ENCODE peak calls at places on chromosomes 1 and 21, in ten cellular contexts. One of them, this sample, is unnamed.

GRCh38 chr1:40311692-40312091 is 5.4 kb downstream of the COL9A2 start:
- DNase-seq in fibroblast of mammary gland: no peak
- DNase-seq in Karpas-422: peak; percentile 35
- DNase-seq in upper lobe of left lung: no peak
- DNase-seq in left ventricle myocardium inferior: no peak
- DNase-seq in astrocyte of the spinal cord: no peak
- DNase-seq in MM.1S: no peak
- DNase-seq in aorta: no peak
- DNase-seq in HFF-Myc: no peak
- DNase-seq in K562: no peak
- DNase-seq in this sample: no peak

GRCh38 chr1:31082385-31082784 is 16.9 kb upstream of the PUM1 start:
- DNase-seq in Karpas-422: no peak
- DNase-seq in aorta: peak; percentile 10
- DNase-seq in HFF-Myc: no peak
- DNase-seq in upper lobe of left lung: no peak
- DNase-seq in left ventricle myocardium inferior: no peak
- DNase-seq in fibroblast of mammary gland: no peak
- DNase-seq in MM.1S: no peak
- DNase-seq in K562: no peak
- DNase-seq in astrocyte of the spinal cord: no peak
- DNase-seq in this sample: no peak

GRCh38 chr1:246450485-246451251 is 56.4 kb downstream of the SMYD3 start:
- DNase-seq in Karpas-422: peak; percentile 59
- DNase-seq in astrocyte of the spinal cord: peak; percentile 43
- DNase-seq in left ventricle myocardium inferior: no peak
- DNase-seq in aorta: no peak
- DNase-seq in HFF-Myc: no peak
- DNase-seq in fibroblast of mammary gland: peak; percentile 42
- DNase-seq in upper lobe of left lung: no peak
- DNase-seq in K562: peak; percentile 41
- DNase-seq in MM.1S: peak; percentile 48
- DNase-seq in this sample: peak; percentile 49

GRCh38 chr1:201820413-201820812 is 8.5 kb upstream of the IPO9 start:
- DNase-seq in Karpas-422: no peak
- DNase-seq in fibroblast of mammary gland: no peak
- DNase-seq in HFF-Myc: no peak
- DNase-seq in K562: no peak
- DNase-seq in upper lobe of left lung: no peak
- DNase-seq in left ventricle myocardium inferior: no peak
- DNase-seq in astrocyte of the spinal cord: no peak
- DNase-seq in MM.1S: no peak
- DNase-seq in aorta: no peak
- DNase-seq in this sample: no peak

GRCh38 chr21:37266515-37267221 is 466 bp downstream of the VPS26C start:
- DNase-seq in K562: peak; percentile 74
- DNase-seq in left ventricle myocardium inferior: no peak
- DNase-seq in Karpas-422: no peak
- DNase-seq in upper lobe of left lung: peak; percentile 60
- DNase-seq in fibroblast of mammary gland: peak; percentile 28
- DNase-seq in HFF-Myc: no peak
- DNase-seq in astrocyte of the spinal cord: peak; percentile 36
- DNase-seq in aorta: no peak
- DNase-seq in MM.1S: peak; percentile 93
- DNase-seq in this sample: peak; percentile 40

GRCh38 chr1:53781654-53782053 is 42.7 kb upstream of the GLIS1 start:
- DNase-seq in HFF-Myc: no peak
- DNase-seq in aorta: no peak
- DNase-seq in astrocyte of the spinal cord: peak; percentile 38
- DNase-seq in fibroblast of mammary gland: peak; percentile 70
- DNase-seq in Karpas-422: no peak
- DNase-seq in K562: no peak
- DNase-seq in upper lobe of left lung: no peak
- DNase-seq in MM.1S: no peak
- DNase-seq in left ventricle myocardium inferior: no peak
- DNase-seq in this sample: peak; percentile 61

GRCh38 chr1:179318501-179318900 is 24.9 kb downstream of the SOAT1 start:
- DNase-seq in aorta: no peak
- DNase-seq in Karpas-422: peak; percentile 52
- DNase-seq in MM.1S: no peak
- DNase-seq in left ventricle myocardium inferior: no peak
- DNase-seq in astrocyte of the spinal cord: no peak
- DNase-seq in HFF-Myc: no peak
- DNase-seq in K562: no peak
- DNase-seq in fibroblast of mammary gland: no peak
- DNase-seq in upper lobe of left lung: no peak
- DNase-seq in this sample: no peak

GRCh38 chr21:46048926-46049889 is 48.7 kb upstream of the COL6A2 start:
- DNase-seq in HFF-Myc: peak; percentile 99
- DNase-seq in K562: no peak
- DNase-seq in astrocyte of the spinal cord: peak; percentile 98
- DNase-seq in left ventricle myocardium inferior: peak; percentile 90
- DNase-seq in MM.1S: no peak
- DNase-seq in fibroblast of mammary gland: peak; percentile 100
- DNase-seq in Karpas-422: no peak
- DNase-seq in upper lobe of left lung: peak; percentile 38
- DNase-seq in aorta: peak; percentile 91
- DNase-seq in this sample: peak; percentile 100

GRCh38 chr21:45372732-45373355 is 32.1 kb upstream of the COL18A1 start:
- DNase-seq in astrocyte of the spinal cord: no peak
- DNase-seq in aorta: peak; percentile 68
- DNase-seq in fibroblast of mammary gland: no peak
- DNase-seq in HFF-Myc: no peak
- DNase-seq in left ventricle myocardium inferior: peak; percentile 1
- DNase-seq in MM.1S: no peak
- DNase-seq in upper lobe of left lung: no peak
- DNase-seq in K562: no peak
- DNase-seq in Karpas-422: no peak
- DNase-seq in this sample: no peak

GRCh38 chr1:221810406-221810805 is 68.5 kb upstream of the DUSP10 start:
- DNase-seq in Karpas-422: no peak
- DNase-seq in left ventricle myocardium inferior: no peak
- DNase-seq in fibroblast of mammary gland: peak; percentile 73
- DNase-seq in astrocyte of the spinal cord: peak; percentile 81
- DNase-seq in HFF-Myc: no peak
- DNase-seq in upper lobe of left lung: no peak
- DNase-seq in K562: no peak
- DNase-seq in aorta: no peak
- DNase-seq in MM.1S: no peak
- DNase-seq in this sample: peak; percentile 80

GRCh38 chr1:152141971-152142584 is 16.9 kb downstream of the RPTN start:
- DNase-seq in upper lobe of left lung: peak; percentile 44
- DNase-seq in K562: peak; percentile 59
- DNase-seq in MM.1S: peak; percentile 62
- DNase-seq in aorta: no peak
- DNase-seq in left ventricle myocardium inferior: peak; percentile 20
- DNase-seq in HFF-Myc: peak; percentile 29
- DNase-seq in Karpas-422: peak; percentile 62
- DNase-seq in astrocyte of the spinal cord: peak; percentile 69
- DNase-seq in fibroblast of mammary gland: peak; percentile 80
- DNase-seq in this sample: peak; percentile 88

GRCh38 chr1:73326663-73327062 is 871.3 kb downstream of the LRRIQ3 start:
- DNase-seq in upper lobe of left lung: no peak
- DNase-seq in MM.1S: no peak
- DNase-seq in HFF-Myc: no peak
- DNase-seq in fibroblast of mammary gland: no peak
- DNase-seq in K562: no peak
- DNase-seq in aorta: no peak
- DNase-seq in left ventricle myocardium inferior: no peak
- DNase-seq in Karpas-422: no peak
- DNase-seq in astrocyte of the spinal cord: no peak
- DNase-seq in this sample: no peak

DNA sequence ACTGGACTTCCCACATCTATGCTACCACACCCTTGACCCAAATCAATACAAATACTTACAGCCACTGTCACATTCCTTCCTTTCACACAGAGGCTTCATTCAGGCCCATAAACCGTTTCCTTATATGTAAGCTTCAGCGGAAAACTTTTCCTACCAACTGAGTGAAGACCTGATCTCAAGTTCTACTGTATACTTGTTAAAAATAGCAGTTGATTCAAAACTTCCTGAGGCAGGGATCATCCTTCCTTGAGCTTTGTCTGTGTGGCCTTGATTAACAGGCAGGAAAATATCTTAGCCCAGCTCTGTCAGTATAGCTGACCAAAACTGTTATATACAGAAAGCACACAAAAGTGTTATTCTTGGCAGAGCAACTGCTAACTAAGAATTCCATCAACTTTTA is 42.7 kb downstream of the DENND2C start:
- DNase-seq in K562: no peak
- DNase-seq in fibroblast of mammary gland: no peak
- DNase-seq in left ventricle myocardium inferior: no peak
- DNase-seq in MM.1S: no peak
- DNase-seq in aorta: no peak
- DNase-seq in astrocyte of the spinal cord: no peak
- DNase-seq in HFF-Myc: no peak
- DNase-seq in upper lobe of left lung: no peak
- DNase-seq in Karpas-422: no peak
- DNase-seq in this sample: no peak
- H3K4me3 ChIP-seq in K562: no peak overlapping the region
- H3K4me3 ChIP-seq in fibroblast of mammary gland: no peak overlapping the region
- H3K4me3 ChIP-seq in left ventricle myocardium inferior: no peak overlapping the region
- H3K4me3 ChIP-seq in MM.1S: no peak overlapping the region
- H3K4me3 ChIP-seq in aorta: no peak overlapping the region
- H3K4me3 ChIP-seq in astrocyte of the spinal cord: no peak overlapping the region
- H3K4me3 ChIP-seq in HFF-Myc: no peak overlapping the region
- H3K4me3 ChIP-seq in upper lobe of left lung: no peak overlapping the region
- H3K4me3 ChIP-seq in Karpas-422: no peak overlapping the region
- H3K4me3 ChIP-seq in this sample: no peak overlapping the region

GRCh38 chr1:15411593-15412487 is 2.2 kb downstream of the EFHD2 start:
- DNase-seq in astrocyte of the spinal cord: no peak
- DNase-seq in fibroblast of mammary gland: no peak
- DNase-seq in left ventricle myocardium inferior: peak; percentile 56
- DNase-seq in aorta: no peak
- DNase-seq in HFF-Myc: no peak
- DNase-seq in upper lobe of left lung: peak; percentile 86
- DNase-seq in K562: peak; percentile 55
- DNase-seq in MM.1S: no peak
- DNase-seq in Karpas-422: peak; percentile 76
- DNase-seq in this sample: peak; percentile 16

GRCh38 chr1:15412488-15412800 is 2.8 kb downstream of the EFHD2 start:
- DNase-seq in HFF-Myc: no peak
- DNase-seq in fibroblast of mammary gland: no peak
- DNase-seq in astrocyte of the spinal cord: no peak
- DNase-seq in MM.1S: no peak
- DNase-seq in K562: no peak
- DNase-seq in left ventricle myocardium inferior: no peak
- DNase-seq in Karpas-422: no peak
- DNase-seq in upper lobe of left lung: no peak
- DNase-seq in aorta: no peak
- DNase-seq in this sample: no peak

GRCh38 chr1:15413563-15414449 is 4.1 kb downstream of the EFHD2 start:
- DNase-seq in HFF-Myc: no peak
- DNase-seq in astrocyte of the spinal cord: no peak
- DNase-seq in left ventricle myocardium inferior: no peak
- DNase-seq in upper lobe of left lung: no peak
- DNase-seq in fibroblast of mammary gland: no peak
- DNase-seq in K562: no peak
- DNase-seq in MM.1S: no peak
- DNase-seq in aorta: no peak
- DNase-seq in Karpas-422: no peak
- DNase-seq in this sample: no peak

GRCh38 chr1:15414450-15414823 is 4.7 kb downstream of the EFHD2 start:
- DNase-seq in aorta: no peak
- DNase-seq in astrocyte of the spinal cord: no peak
- DNase-seq in Karpas-422: no peak
- DNase-seq in left ventricle myocardium inferior: no peak
- DNase-seq in K562: no peak
- DNase-seq in MM.1S: no peak
- DNase-seq in fibroblast of mammary gland: no peak
- DNase-seq in upper lobe of left lung: no peak
- DNase-seq in HFF-Myc: no peak
- DNase-seq in this sample: no peak

DNA sequence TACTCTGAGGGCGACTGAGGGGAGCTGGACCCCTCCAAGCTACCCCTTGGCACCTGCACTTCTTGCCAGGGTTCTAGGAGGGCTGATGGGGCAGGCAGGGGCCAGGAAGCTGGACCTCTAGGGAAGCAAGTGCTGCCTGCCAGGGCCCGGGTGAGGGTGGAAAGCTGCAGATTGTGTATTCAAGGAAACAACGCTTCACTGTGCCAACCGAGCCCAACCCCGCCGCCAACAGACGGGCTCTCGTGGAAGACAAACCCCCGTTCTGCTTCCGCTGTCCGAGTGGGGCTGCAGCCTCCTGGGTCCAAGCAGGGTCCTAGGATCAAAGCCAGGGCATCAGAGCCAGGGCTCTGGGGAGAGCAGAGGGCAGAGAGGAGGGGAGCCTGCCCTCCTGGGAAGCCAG is 3.2 kb downstream of the EFHD2 start:
- DNase-seq in upper lobe of left lung: no peak
- DNase-seq in K562: no peak
- DNase-seq in left ventricle myocardium inferior: no peak
- DNase-seq in fibroblast of mammary gland: no peak
- DNase-seq in astrocyte of the spinal cord: no peak
- DNase-seq in Karpas-422: no peak
- DNase-seq in HFF-Myc: no peak
- DNase-seq in aorta: peak; percentile 82
- DNase-seq in MM.1S: no peak
- DNase-seq in this sample: no peak
- H3K4me3 ChIP-seq in upper lobe of left lung: peak overlapping the region; percentile 96
- H3K4me3 ChIP-seq in K562: no peak overlapping the region
- H3K4me3 ChIP-seq in left ventricle myocardium inferior: peak overlapping the region; percentile 95
- H3K4me3 ChIP-seq in fibroblast of mammary gland: no peak overlapping the region
- H3K4me3 ChIP-seq in astrocyte of the spinal cord: no peak overlapping the region
- H3K4me3 ChIP-seq in Karpas-422: no peak overlapping the region
- H3K4me3 ChIP-seq in HFF-Myc: no peak overlapping the region
- H3K4me3 ChIP-seq in aorta: no peak overlapping the region
- H3K4me3 ChIP-seq in MM.1S: no peak overlapping the region
- H3K4me3 ChIP-seq in this sample: no peak overlapping the region

GRCh38 chr1:50975436-50975835 is 5.4 kb downstream of the CDKN2C start:
- DNase-seq in aorta: no peak
- DNase-seq in astrocyte of the spinal cord: no peak
- DNase-seq in MM.1S: no peak
- DNase-seq in K562: no peak
- DNase-seq in HFF-Myc: no peak
- DNase-seq in upper lobe of left lung: no peak
- DNase-seq in left ventricle myocardium inferior: no peak
- DNase-seq in fibroblast of mammary gland: no peak
- DNase-seq in Karpas-422: peak; percentile 46
- DNase-seq in this sample: no peak
- H3K4me3 ChIP-seq in aorta: no peak overlapping the region
- H3K4me3 ChIP-seq in astrocyte of the spinal cord: no peak overlapping the region
- H3K4me3 ChIP-seq in MM.1S: no peak overlapping the region
- H3K4me3 ChIP-seq in K562: no peak overlapping the region
- H3K4me3 ChIP-seq in HFF-Myc: no peak overlapping the region
- H3K4me3 ChIP-seq in upper lobe of left lung: no peak overlapping the region
- H3K4me3 ChIP-seq in left ventricle myocardium inferior: no peak overlapping the region
- H3K4me3 ChIP-seq in fibroblast of mammary gland: no peak overlapping the region
- H3K4me3 ChIP-seq in Karpas-422: peak overlapping the region; percentile 94
- H3K4me3 ChIP-seq in this sample: no peak overlapping the region

DNA sequence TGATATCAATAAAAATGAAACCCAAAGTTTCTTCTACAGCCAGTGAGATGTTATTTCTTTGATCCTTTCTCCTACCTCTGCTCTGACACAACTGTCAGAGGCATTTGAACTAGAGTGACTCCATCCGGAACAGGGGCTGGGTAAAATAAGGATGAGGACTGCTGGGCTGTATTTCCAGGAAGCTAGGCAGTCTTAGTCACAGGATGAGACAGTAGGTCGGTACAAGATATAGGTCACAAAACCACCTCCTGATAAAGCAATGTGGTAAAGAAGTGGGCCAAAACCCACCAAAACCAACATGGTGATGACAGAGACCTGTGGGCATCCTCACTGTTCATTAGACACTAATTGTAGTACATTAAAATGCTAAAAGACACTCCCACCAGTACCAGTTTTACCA is 96.5 kb downstream of the GABPA start:
- DNase-seq in left ventricle myocardium inferior: no peak
- DNase-seq in fibroblast of mammary gland: no peak
- DNase-seq in upper lobe of left lung: no peak
- DNase-seq in Karpas-422: no peak
- DNase-seq in K562: no peak
- DNase-seq in MM.1S: no peak
- DNase-seq in astrocyte of the spinal cord: no peak
- DNase-seq in HFF-Myc: no peak
- DNase-seq in aorta: no peak
- DNase-seq in this sample: no peak
- H3K4me3 ChIP-seq in left ventricle myocardium inferior: no peak overlapping the region
- H3K4me3 ChIP-seq in fibroblast of mammary gland: no peak overlapping the region
- H3K4me3 ChIP-seq in upper lobe of left lung: no peak overlapping the region
- H3K4me3 ChIP-seq in Karpas-422: no peak overlapping the region
- H3K4me3 ChIP-seq in K562: no peak overlapping the region
- H3K4me3 ChIP-seq in MM.1S: no peak overlapping the region
- H3K4me3 ChIP-seq in astrocyte of the spinal cord: no peak overlapping the region
- H3K4me3 ChIP-seq in HFF-Myc: no peak overlapping the region
- H3K4me3 ChIP-seq in aorta: no peak overlapping the region
- H3K4me3 ChIP-seq in this sample: no peak overlapping the region

This sample was measured in cardiac fibroblast.